ENCODE peak calls at places on chromosomes 13 and 19, in seven cellular contexts. I is ovary; E is A549; U is astrocyte; R is AG04450; M is CD4-positive, CD25-positive, alpha-beta regulatory T cell; W is pancreas. V is an unnamed sample.

GRCh38 chr19:10228925-10229324 is 2.2 kb downstream of the S1PR2 start:
- DNase-seq in M (peak; percentile 20), R (no peak), U (no peak), I (no peak), E (peak; percentile 59), W (no peak), V (no peak)

GRCh38 chr13:28396053-28396452 is 98.9 kb downstream of the FLT1 start:
- DNase-seq in W (no peak), M (no peak), I (no peak), R (no peak), U (no peak), E (no peak), V (no peak)

GRCh38 chr19:7870571-7871279 is 3.5 kb downstream of the PRR36 start:
- DNase-seq in E (no peak), I (peak; percentile 90), M (peak; percentile 50), W (peak; percentile 80), R (no peak), U (no peak), V (peak; percentile 93)

GRCh38 chr19:41265376-41266153 is 1.4 kb downstream of the HNRNPUL1 start:
- DNase-seq in R (no peak), U (peak; percentile 13), E (peak; percentile 74), I (no peak), M (no peak), W (peak; percentile 22), V (no peak)

GRCh38 chr13:97892717-97893116 is 60.8 kb upstream of the IPO5 start:
- DNase-seq in I (no peak), W (no peak), E (no peak), U (peak; percentile 42), R (no peak), M (no peak), V (no peak)

GRCh38 chr19:3966051-3967017 is 4.6 kb downstream of the DAPK3 start:
- DNase-seq in M (no peak), W (peak; percentile 74), R (no peak), I (peak; percentile 31), E (no peak), U (no peak), V (no peak)

GRCh38 chr13:44436589-44437337 is 63.1 kb downstream of the SERP2 start:
- DNase-seq in I (peak; percentile 96), U (peak; percentile 86), W (peak; percentile 88), M (peak; percentile 18), E (peak; percentile 72), R (peak; percentile 85), V (peak; percentile 93)

GRCh38 chr19:30228726-30229523 is 143.3 kb upstream of the ZNF536 start:
- DNase-seq in R (no peak), M (no peak), I (no peak), U (no peak), E (no peak), W (no peak), V (no peak)

GRCh38 chr13:97574926-97575325 is 141.0 kb downstream of the RAP2A start:
- DNase-seq in M (no peak), U (no peak), W (no peak), R (peak; percentile 23), I (no peak), E (no peak), V (no peak)

GRCh38 chr19:7888145-7888825 is at the start of gene LRRC8E:
- DNase-seq in U (peak; percentile 49), R (no peak), E (peak; percentile 62), M (no peak), I (peak; percentile 17), W (peak; percentile 77), V (no peak)

GRCh38 chr13:41268764-41269163 is 5.4 kb upstream of the MTRF1 start:
- DNase-seq in E (no peak), R (no peak), W (no peak), U (peak; percentile 22), M (no peak), I (no peak), V (no peak)

GRCh38 chr13:54852831-54853230 is 1824.2 kb downstream of the OLFM4 start:
- DNase-seq in E (no peak), U (no peak), W (no peak), M (no peak), R (no peak), I (no peak), V (no peak)

GRCh38 chr13:44389003-44389666 is 15.5 kb downstream of the SERP2 start:
- DNase-seq in W (no peak), U (no peak), E (no peak), M (no peak), R (no peak), I (no peak), V (no peak)

GRCh38 chr19:51514866-51515481 is 13.4 kb upstream of the SIGLEC12 start:
- DNase-seq in R (peak; percentile 7), W (no peak), U (peak; percentile 6), M (no peak), E (peak; percentile 48), I (no peak), V (no peak)

GRCh38 chr13:78325585-78325984 is 277.8 kb downstream of the POU4F1 start:
- DNase-seq in I (no peak), E (no peak), R (no peak), W (no peak), U (no peak), M (no peak), V (no peak)

GRCh38 chr19:3516675-3517207 is 10.6 kb downstream of the FZR1 start:
- DNase-seq in M (no peak), E (no peak), U (no peak), I (peak; percentile 30), W (peak; percentile 59), R (no peak), V (no peak)

GRCh38 chr19:51440846-51441409 is 17.3 kb downstream of the SIGLEC8 start:
- DNase-seq in U (no peak), M (no peak), I (no peak), R (no peak), W (no peak), E (no peak), V (no peak)

GRCh38 chr19:17873661-17874422 is 2.1 kb downstream of the SLC5A5 start:
- DNase-seq in W (no peak), E (peak; percentile 49), R (no peak), U (no peak), M (peak; percentile 53), I (no peak), V (no peak)

GRCh38 chr13:73598021-73598712 is 536.0 kb downstream of the KLF12 start:
- DNase-seq in U (peak; percentile 66), W (no peak), I (no peak), R (peak; percentile 32), E (peak; percentile 39), M (no peak), V (no peak)

GRCh38 chr13:97002581-97002980 is 8.3 kb upstream of the OXGR1 start:
- DNase-seq in I (no peak), E (no peak), W (no peak), R (no peak), M (no peak), U (peak; percentile 84), V (no peak)

GRCh38 chr13:91661692-91662490 is 263.5 kb downstream of the GPC5 start:
- DNase-seq in W (no peak), M (no peak), R (no peak), U (no peak), E (no peak), I (no peak), V (no peak)

DNA sequence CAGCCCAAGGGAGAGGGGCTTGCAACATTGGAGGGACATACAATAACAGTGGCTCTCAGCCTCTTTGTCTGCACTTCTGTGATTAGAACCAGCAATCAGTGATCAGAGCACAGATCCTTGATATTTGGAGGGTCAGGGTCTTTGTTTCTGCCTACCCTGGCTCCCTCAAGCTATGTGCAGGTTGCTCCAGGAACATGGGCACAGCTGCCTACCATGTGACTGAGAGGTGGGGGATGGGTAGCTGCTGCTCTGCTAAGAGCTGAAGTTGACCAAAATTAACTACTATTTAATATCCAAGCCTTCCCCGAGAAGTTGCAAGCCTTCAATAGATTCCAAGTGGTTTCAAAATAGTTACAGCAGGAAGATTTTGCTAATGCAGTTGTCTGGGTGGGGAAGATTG is 202.6 kb downstream of the ZIC5 start:
- DNase-seq in R (no peak), U (no peak), E (no peak), W (no peak), M (no peak), I (no peak), V (no peak)
- H3K27ac ChIP-seq in R (no peak overlapping the region), U (no peak overlapping the region), E (no peak overlapping the region), W (no peak overlapping the region), M (no peak overlapping the region), I (no peak overlapping the region), V (no peak overlapping the region)

DNA sequence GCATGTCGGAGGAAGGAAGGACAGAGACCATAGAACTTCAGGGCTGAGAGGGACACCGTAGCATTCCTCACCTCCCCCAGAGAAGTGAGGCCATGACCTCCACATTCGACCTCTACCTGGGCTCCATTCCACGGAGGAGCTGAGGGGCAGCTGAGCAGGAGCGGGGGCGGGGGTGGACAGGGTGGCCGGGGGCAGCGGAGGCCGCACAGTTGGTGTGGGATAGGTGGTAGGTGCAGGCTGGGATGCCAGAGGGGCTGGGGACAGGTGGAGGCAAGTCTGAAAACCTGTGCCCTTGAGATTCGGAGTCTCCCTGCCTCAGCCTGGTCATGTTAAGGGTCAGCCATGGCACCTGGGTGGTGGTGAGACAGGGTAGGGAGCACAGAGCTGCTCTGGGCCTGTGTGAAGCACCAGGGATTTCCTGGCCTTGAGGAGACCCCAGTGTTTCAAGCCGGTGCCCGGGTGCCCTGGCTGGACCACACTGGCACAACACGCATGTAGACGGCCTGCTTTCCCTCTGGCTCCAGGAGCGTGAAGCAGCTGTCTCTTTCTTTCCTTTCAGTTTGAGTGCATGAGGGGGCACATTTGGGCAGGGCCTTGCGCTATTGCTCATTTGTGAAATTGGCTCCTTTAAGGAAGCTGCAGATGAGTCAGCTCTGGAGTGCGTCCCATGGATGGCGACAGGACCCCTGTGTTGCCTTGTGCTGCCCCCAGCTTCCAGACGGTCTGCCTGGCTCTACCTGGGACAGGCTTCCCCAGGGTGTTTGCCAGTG is 51.8 kb downstream of the TSSK6 start:
- DNase-seq in I (peak; percentile 56), E (no peak), U (peak; percentile 78), M (no peak), W (no peak), R (no peak), V (no peak)
- H3K27ac ChIP-seq in I (peak overlapping the region; percentile 80), E (no peak overlapping the region), U (peak overlapping the region; percentile 77), M (peak overlapping the region; percentile 6), W (peak overlapping the region; percentile 88), R (peak overlapping the region; percentile 84), V (peak overlapping the region; percentile 29)

GRCh38 chr13:109150691-109151090 is 521.3 kb downstream of the MYO16 start:
- DNase-seq in W (no peak), I (no peak), E (no peak), R (no peak), U (no peak), M (no peak), V (no peak)
- H3K27ac ChIP-seq in W (no peak overlapping the region), I (no peak overlapping the region), E (peak overlapping the region; percentile 44), R (no peak overlapping the region), U (no peak overlapping the region), M (no peak overlapping the region), V (peak overlapping the region; percentile 100)

GRCh38 chr19:39155114-39155700 is 29.6 kb downstream of the PAK4 start:
- DNase-seq in W (no peak), U (no peak), R (no peak), E (no peak), I (no peak), M (no peak), V (no peak)
- H3K27ac ChIP-seq in W (peak overlapping the region; percentile 74), U (no peak overlapping the region), R (no peak overlapping the region), E (no peak overlapping the region), I (no peak overlapping the region), M (no peak overlapping the region), V (peak overlapping the region; percentile 32)